ENCODE peak calls at places on chromosomes 7 and 10, in nine cellular contexts. H, E, A, V, I, C, L, W and F are unnamed samples. For H3K4me1, H3K9me3 and H3K27me3, the result is how much of the 10 kb centered on the place peaks cover.

GRCh38 chr7:50664461-50664922 is 99.3 kb upstream of the DDC start:
- DNase-seq in H (no peak), E (no peak), A (no peak), V (no peak), I (peak), C (no peak), L (no peak), W (no peak), F (no peak)

GRCh38 chr10:35217458-35217857 is 90.8 kb downstream of the CREM start:
- DNase-seq in H (no peak), E (no peak), A (no peak), V (no peak), I (no peak), C (no peak), L (no peak), W (peak), F (no peak)

GRCh38 chr7:116810267-116811116 is 51.9 kb upstream of the CAPZA2 start:
- DNase-seq in H (no peak), E (no peak), A (no peak), V (no peak), I (no peak), C (no peak), L (no peak), W (no peak), F (no peak)

GRCh38 chr7:322111-322671 is 32.2 kb downstream of the FOXL3 start:
- DNase-seq in H (peak), E (no peak), A (peak), V (peak), I (peak), C (no peak), L (peak), W (peak), F (peak)

GRCh38 chr7:99102809-99103690 is 40.9 kb downstream of the SMURF1 start:
- DNase-seq in H (no peak), E (no peak), A (no peak), V (no peak), I (no peak), C (no peak), L (no peak), W (no peak), F (no peak)

GRCh38 chr7:103833401-103833800 is 156.1 kb downstream of the RELN start:
- DNase-seq in H (no peak), E (no peak), A (no peak), V (no peak), I (no peak), C (no peak), L (no peak), W (no peak), F (no peak)

GRCh38 chr10:44911081-44911540 is at the start of gene TMEM72:
- DNase-seq in H (peak), E (no peak), A (no peak), V (no peak), I (peak), C (no peak), L (no peak), W (peak), F (no peak)

GRCh38 chr10:72417971-72418370 is 63.3 kb upstream of the DNAJB12 start:
- DNase-seq in H (no peak), E (no peak), A (no peak), V (no peak), I (no peak), C (no peak), L (no peak), W (no peak), F (no peak)

GRCh38 chr10:49398000-49398861 is 2.3 kb upstream of the DRGX start:
- DNase-seq in H (peak), E (no peak), A (peak), V (peak), I (peak), C (no peak), L (no peak), W (peak), F (peak)

GRCh38 chr7:134742688-134743350 is 36.6 kb upstream of the CALD1 start:
- DNase-seq in H (no peak), E (no peak), A (no peak), V (no peak), I (no peak), C (no peak), L (no peak), W (no peak), F (no peak)

GRCh38 chr7:116464375-116464774 is 35.2 kb upstream of the CAV2 start:
- DNase-seq in H (no peak), E (no peak), A (no peak), V (no peak), I (no peak), C (no peak), L (no peak), W (no peak), F (no peak)

GRCh38 chr7:151893405-151893923 is 16.5 kb upstream of the PRKAG2 start:
- DNase-seq in H (no peak), E (no peak), A (no peak), V (no peak), I (no peak), C (no peak), L (no peak), W (no peak), F (no peak)

GRCh38 chr10:4474829-4475228 is 351.2 kb upstream of the AKR1E2 start:
- DNase-seq in H (no peak), E (no peak), A (no peak), V (no peak), I (no peak), C (no peak), L (no peak), W (no peak), F (no peak)

GRCh38 chr10:76429642-76430041 is 998.2 kb downstream of the LRMDA start:
- DNase-seq in H (no peak), E (no peak), A (no peak), V (no peak), I (no peak), C (no peak), L (no peak), W (peak), F (no peak)

GRCh38 chr10:34649385-34649784 is 165.7 kb downstream of the PARD3 start:
- DNase-seq in H (no peak), E (no peak), A (no peak), V (no peak), I (no peak), C (no peak), L (no peak), W (no peak), F (no peak)

GRCh38 chr10:112687647-112688046 is 240.6 kb downstream of the VTI1A start:
- DNase-seq in H (no peak), E (no peak), A (no peak), V (no peak), I (no peak), C (no peak), L (no peak), W (no peak), F (no peak)

GRCh38 chr10:74928742-74929191 is 102.4 kb downstream of the KAT6B start:
- DNase-seq in H (no peak), E (no peak), A (no peak), V (no peak), I (no peak), C (no peak), L (no peak), W (no peak), F (no peak)

GRCh38 chr10:74929197-74929596 is 102.8 kb downstream of the KAT6B start:
- DNase-seq in H (no peak), E (no peak), A (no peak), V (no peak), I (no peak), C (no peak), L (no peak), W (no peak), F (no peak)

GRCh38 chr10:74925716-74926115 is 99.3 kb downstream of the KAT6B start:
- DNase-seq in H (no peak), E (no peak), A (no peak), V (no peak), I (no peak), C (no peak), L (no peak), W (no peak), F (no peak)

GRCh38 chr10:74926791-74927585 is 100.6 kb downstream of the KAT6B start:
- DNase-seq in H (no peak), E (no peak), A (no peak), V (no peak), I (no peak), C (no peak), L (no peak), W (no peak), F (no peak)

GRCh38 chr10:74927701-74928100 is 101.3 kb downstream of the KAT6B start:
- DNase-seq in H (no peak), E (no peak), A (no peak), V (no peak), I (no peak), C (no peak), L (no peak), W (no peak), F (no peak)
- H3K4me1 ChIP-seq in H (under half), E (under half), A (under half), V (half or more), I (half or more), C (under half), L (under half), W (under half), F (under half)

GRCh38 chr7:63105978-63106377 is 892.7 kb upstream of the ZNF722 start:
- DNase-seq in H (no peak), E (no peak), A (no peak), V (no peak), I (no peak), C (no peak), L (no peak), W (no peak), F (no peak)

GRCh38 chr7:63106506-63107388 is 891.9 kb upstream of the ZNF722 start:
- DNase-seq in H (no peak), E (no peak), A (no peak), V (no peak), I (peak), C (no peak), L (no peak), W (no peak), F (no peak)

DNA sequence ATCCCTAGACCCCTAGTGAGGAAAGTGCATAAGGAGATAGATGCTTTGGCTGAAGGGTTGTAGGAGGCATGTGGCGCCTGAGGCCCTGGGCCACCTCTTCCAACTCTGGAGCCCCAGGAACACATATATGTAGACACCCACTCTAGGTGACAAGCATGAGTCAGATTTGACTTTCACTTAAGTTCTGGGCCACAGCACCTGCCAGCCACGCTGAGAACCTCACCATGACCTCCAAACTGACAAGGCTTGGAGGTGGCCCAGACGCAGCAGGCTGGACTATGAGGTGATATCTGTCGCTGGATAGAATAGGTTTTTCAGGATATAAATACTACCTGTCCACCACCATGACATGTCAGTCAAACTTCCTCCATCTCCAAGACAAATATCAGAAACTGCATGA is 894.0 kb upstream of the ZNF722 start:
- DNase-seq in H (no peak), E (no peak), A (no peak), V (no peak), I (no peak), C (no peak), L (no peak), W (no peak), F (no peak)
- H3K9me3 ChIP-seq in H (under half), E (under half), A (under half), V (half or more), I (under half), C (under half), L (under half), W (under half), F (under half)

DNA sequence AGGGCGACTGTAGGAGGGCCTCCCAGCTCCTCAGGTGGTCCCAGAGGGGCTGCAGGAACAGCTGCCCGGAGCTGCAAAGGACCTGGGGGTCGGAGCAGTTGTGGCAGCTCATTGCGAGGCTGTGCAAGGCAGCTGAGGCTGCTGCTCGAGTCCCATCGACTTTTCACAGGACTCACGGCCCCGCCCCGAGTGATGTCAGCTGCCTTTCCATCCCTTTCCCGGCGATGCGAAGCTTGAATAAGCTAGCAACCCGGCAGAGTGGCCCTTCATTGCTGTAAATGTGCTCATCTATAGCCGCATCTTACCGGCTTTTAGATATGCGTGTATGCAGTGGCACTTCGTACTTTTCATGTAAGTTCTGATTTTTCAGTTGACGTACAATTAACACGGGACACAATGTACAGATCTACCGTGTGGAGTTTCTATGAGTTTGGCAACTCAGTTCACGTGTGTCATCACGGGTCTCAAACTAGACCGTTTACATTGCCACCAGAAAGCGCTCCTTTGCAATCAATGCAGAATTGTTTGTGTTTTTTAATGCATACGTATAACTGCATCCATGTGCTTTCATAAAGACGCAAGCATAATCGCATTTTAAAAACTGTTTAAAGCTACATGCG is at the start of gene CH25H:
- DNase-seq in H (peak), E (no peak), A (peak), V (peak), I (peak), C (no peak), L (peak), W (peak), F (peak)
- H3K27me3 ChIP-seq in H (under half), E (under half), A (under half), V (half or more), I (under half), C (under half), L (under half), W (half or more), F (under half)

GRCh38 chr7:17882685-17883084 is 57.6 kb downstream of the SNX13 start:
- DNase-seq in H (no peak), E (no peak), A (no peak), V (no peak), I (no peak), C (no peak), L (no peak), W (no peak), F (no peak)
- H3K4me1 ChIP-seq in H (under half), E (under half), A (under half), V (under half), I (under half), C (under half), L (under half), W (under half), F (under half)

GRCh38 chr10:130661419-130661818 is 525.2 kb downstream of the GLRX3 start:
- DNase-seq in H (no peak), E (no peak), A (no peak), V (no peak), I (no peak), C (no peak), L (no peak), W (no peak), F (no peak)
- H3K9me3 ChIP-seq in H (under half), E (under half), A (under half), V (under half), I (under half), C (under half), L (under half), W (under half), F (under half)